ENCODE peak calls at places on chromosomes 16 and 17, in eight cellular contexts. Z is HFFc6; X is activated CD4-positive, alpha-beta T cell treated with anti-CD3 and anti-CD28 coated beads, Interleukin-2, amount 50 U/mL, for 1 hour; H is fibroblast of pulmonary artery; D is tibial nerve; E is heart left ventricle; B is cardiac fibroblast; Y is ecto neural progenitor cell. M is an unnamed sample.

GRCh38 chr16:2985457-2985856 is 5.2 kb upstream of the PKMYT1 start:
- DNase-seq in H (no peak), E (peak), X (no peak), D (no peak), Z (no peak), Y (no peak), B (no peak), M (no peak)

GRCh38 chr17:39114744-39115534 is 36.5 kb downstream of the PLXDC1 start:
- DNase-seq in X (no peak), H (peak), Y (no peak), E (no peak), D (no peak), Z (peak), B (peak), M (no peak)

GRCh38 chr17:9021985-9022552 is 759 bp downstream of the NTN1 start:
- DNase-seq in D (no peak), X (no peak), Z (no peak), Y (peak), E (peak), H (peak), B (peak), M (no peak)

GRCh38 chr17:42422412-42422957 is 571 bp downstream of the CAVIN1 start:
- DNase-seq in E (peak), B (peak), H (no peak), Z (no peak), X (peak), Y (no peak), D (no peak), M (no peak)

GRCh38 chr17:78738245-78738644 is 43.8 kb downstream of the CYTH1 start:
- DNase-seq in Z (no peak), E (no peak), Y (no peak), H (no peak), B (no peak), D (no peak), X (no peak), M (no peak)

GRCh38 chr16:81745704-81746558 is 33.2 kb upstream of the PLCG2 start:
- DNase-seq in H (peak), E (peak), Z (peak), B (peak), D (peak), Y (peak), X (peak), M (peak)

GRCh38 chr17:39828443-39828842 is 35.7 kb downstream of the IKZF3 start:
- DNase-seq in H (no peak), Y (no peak), E (no peak), B (no peak), X (no peak), D (no peak), Z (no peak), M (no peak)

GRCh38 chr16:67154578-67155304 is 3.9 kb upstream of the B3GNT9 start:
- DNase-seq in B (no peak), D (no peak), E (no peak), Z (no peak), Y (no peak), X (no peak), H (no peak), M (no peak)

GRCh38 chr16:50208460-50208931 is 55.4 kb downstream of the TENT4B start:
- DNase-seq in E (no peak), B (no peak), Z (peak), D (no peak), H (peak), Y (no peak), X (no peak), M (peak)

GRCh38 chr17:75011788-75012319 is 616 bp upstream of the MRPL58 start:
- DNase-seq in E (peak), Y (no peak), X (no peak), H (peak), Z (peak), B (peak), D (peak), M (peak)

GRCh38 chr17:6069611-6070279 is 434 bp upstream of the WSCD1 start:
- DNase-seq in Y (peak), H (no peak), B (no peak), Z (no peak), X (no peak), E (no peak), D (no peak), M (no peak)

GRCh38 chr16:74034862-74035261 is 261.8 kb upstream of the PSMD7 start:
- DNase-seq in Y (no peak), H (peak), Z (no peak), E (no peak), D (no peak), X (no peak), B (peak), M (peak)

GRCh38 chr16:13223666-13224065 is 322.3 kb downstream of the SHISA9 start:
- DNase-seq in X (no peak), H (no peak), B (no peak), Y (no peak), E (no peak), Z (no peak), D (no peak), M (no peak)

GRCh38 chr16:81521141-81521626 is 76.6 kb downstream of the CMIP start:
- DNase-seq in E (no peak), D (no peak), Y (no peak), Z (no peak), B (no peak), H (no peak), X (peak), M (no peak)

M was measured in astrocyte of the spinal cord.